ENCODE peak calls at places on chromosomes 11 and 22, in ten cellular contexts. One of them, this sample, is unnamed.

GRCh38 chr11:96075532-96075959 is 151.6 kb upstream of the MTMR2 start:
- DNase-seq in BJ: no peak
- DNase-seq in AG10803: no peak
- DNase-seq in colonic mucosa: no peak
- DNase-seq in brain microvascular endothelial cell: no peak
- DNase-seq in cardiac muscle cell: no peak
- DNase-seq in A549: no peak
- DNase-seq in heart left ventricle: no peak
- DNase-seq in AG09309: no peak
- DNase-seq in IMR-90: peak; percentile 23
- DNase-seq in this sample: peak; percentile 54

GRCh38 chr11:113286509-113287497 is 27.6 kb upstream of the TTC12 start:
- DNase-seq in BJ: no peak
- DNase-seq in AG10803: peak; percentile 87
- DNase-seq in colonic mucosa: no peak
- DNase-seq in brain microvascular endothelial cell: no peak
- DNase-seq in cardiac muscle cell: no peak
- DNase-seq in A549: no peak
- DNase-seq in heart left ventricle: no peak
- DNase-seq in AG09309: peak; percentile 21
- DNase-seq in IMR-90: no peak
- DNase-seq in this sample: no peak

GRCh38 chr22:35526333-35526979 is 14.2 kb upstream of the RASD2 start:
- DNase-seq in BJ: no peak
- DNase-seq in AG10803: no peak
- DNase-seq in colonic mucosa: no peak
- DNase-seq in brain microvascular endothelial cell: no peak
- DNase-seq in cardiac muscle cell: no peak
- DNase-seq in A549: no peak
- DNase-seq in heart left ventricle: no peak
- DNase-seq in AG09309: no peak
- DNase-seq in IMR-90: no peak
- DNase-seq in this sample: no peak

GRCh38 chr11:12276831-12277475 is 100.4 kb upstream of the PARVA start:
- DNase-seq in BJ: no peak
- DNase-seq in AG10803: no peak
- DNase-seq in colonic mucosa: no peak
- DNase-seq in brain microvascular endothelial cell: no peak
- DNase-seq in cardiac muscle cell: no peak
- DNase-seq in A549: no peak
- DNase-seq in heart left ventricle: no peak
- DNase-seq in AG09309: no peak
- DNase-seq in IMR-90: no peak
- DNase-seq in this sample: no peak

GRCh38 chr22:39173050-39173706 is 20.7 kb upstream of the CBX7 start:
- DNase-seq in BJ: no peak
- DNase-seq in AG10803: no peak
- DNase-seq in colonic mucosa: no peak
- DNase-seq in brain microvascular endothelial cell: no peak
- DNase-seq in cardiac muscle cell: no peak
- DNase-seq in A549: no peak
- DNase-seq in heart left ventricle: no peak
- DNase-seq in AG09309: no peak
- DNase-seq in IMR-90: no peak
- DNase-seq in this sample: no peak

GRCh38 chr11:61049854-61050253 is 52.4 kb upstream of the CD5 start:
- DNase-seq in BJ: no peak
- DNase-seq in AG10803: no peak
- DNase-seq in colonic mucosa: no peak
- DNase-seq in brain microvascular endothelial cell: no peak
- DNase-seq in cardiac muscle cell: no peak
- DNase-seq in A549: no peak
- DNase-seq in heart left ventricle: peak; percentile 36
- DNase-seq in AG09309: no peak
- DNase-seq in IMR-90: no peak
- DNase-seq in this sample: no peak

GRCh38 chr11:72297828-72298227 is 53.9 kb upstream of the PHOX2A start:
- DNase-seq in BJ: no peak
- DNase-seq in AG10803: no peak
- DNase-seq in colonic mucosa: no peak
- DNase-seq in brain microvascular endothelial cell: no peak
- DNase-seq in cardiac muscle cell: no peak
- DNase-seq in A549: no peak
- DNase-seq in heart left ventricle: no peak
- DNase-seq in AG09309: no peak
- DNase-seq in IMR-90: no peak
- DNase-seq in this sample: peak; percentile 22

GRCh38 chr11:5280582-5281102 is 10.9 kb upstream of the HBE1 start:
- DNase-seq in BJ: peak; percentile 97
- DNase-seq in AG10803: peak; percentile 98
- DNase-seq in colonic mucosa: peak; percentile 21
- DNase-seq in brain microvascular endothelial cell: peak; percentile 100
- DNase-seq in cardiac muscle cell: peak; percentile 11
- DNase-seq in A549: peak; percentile 94
- DNase-seq in heart left ventricle: peak; percentile 16
- DNase-seq in AG09309: peak; percentile 94
- DNase-seq in IMR-90: peak; percentile 100
- DNase-seq in this sample: peak; percentile 79

GRCh38 chr11:7436657-7437056 is 48.6 kb upstream of the OLFML1 start:
- DNase-seq in BJ: no peak
- DNase-seq in AG10803: no peak
- DNase-seq in colonic mucosa: no peak
- DNase-seq in brain microvascular endothelial cell: no peak
- DNase-seq in cardiac muscle cell: no peak
- DNase-seq in A549: no peak
- DNase-seq in heart left ventricle: no peak
- DNase-seq in AG09309: no peak
- DNase-seq in IMR-90: no peak
- DNase-seq in this sample: peak; percentile 60

GRCh38 chr11:121881806-121882205 is 234.2 kb downstream of the BLID start:
- DNase-seq in BJ: peak; percentile 70
- DNase-seq in AG10803: peak; percentile 89
- DNase-seq in colonic mucosa: no peak
- DNase-seq in brain microvascular endothelial cell: peak; percentile 54
- DNase-seq in cardiac muscle cell: no peak
- DNase-seq in A549: no peak
- DNase-seq in heart left ventricle: no peak
- DNase-seq in AG09309: peak; percentile 81
- DNase-seq in IMR-90: peak; percentile 91
- DNase-seq in this sample: no peak

GRCh38 chr22:33350391-33350955 is 292.3 kb upstream of the SYN3 start:
- DNase-seq in BJ: no peak
- DNase-seq in AG10803: no peak
- DNase-seq in colonic mucosa: no peak
- DNase-seq in brain microvascular endothelial cell: no peak
- DNase-seq in cardiac muscle cell: no peak
- DNase-seq in A549: no peak
- DNase-seq in heart left ventricle: no peak
- DNase-seq in AG09309: no peak
- DNase-seq in IMR-90: no peak
- DNase-seq in this sample: no peak

GRCh38 chr22:32802291-32802826 is 854 bp downstream of the TIMP3 start:
- DNase-seq in BJ: no peak
- DNase-seq in AG10803: no peak
- DNase-seq in colonic mucosa: no peak
- DNase-seq in brain microvascular endothelial cell: no peak
- DNase-seq in cardiac muscle cell: no peak
- DNase-seq in A549: no peak
- DNase-seq in heart left ventricle: no peak
- DNase-seq in AG09309: no peak
- DNase-seq in IMR-90: no peak
- DNase-seq in this sample: no peak

GRCh38 chr22:33883961-33884808 is 36.1 kb downstream of the LARGE1 start:
- DNase-seq in BJ: no peak
- DNase-seq in AG10803: no peak
- DNase-seq in colonic mucosa: no peak
- DNase-seq in brain microvascular endothelial cell: no peak
- DNase-seq in cardiac muscle cell: no peak
- DNase-seq in A549: no peak
- DNase-seq in heart left ventricle: peak; percentile 44
- DNase-seq in AG09309: no peak
- DNase-seq in IMR-90: no peak
- DNase-seq in this sample: peak; percentile 26

GRCh38 chr11:1641096-1641495 is 11.5 kb downstream of the KRTAP5-5 start:
- DNase-seq in BJ: no peak
- DNase-seq in AG10803: no peak
- DNase-seq in colonic mucosa: no peak
- DNase-seq in brain microvascular endothelial cell: no peak
- DNase-seq in cardiac muscle cell: no peak
- DNase-seq in A549: no peak
- DNase-seq in heart left ventricle: no peak
- DNase-seq in AG09309: no peak
- DNase-seq in IMR-90: no peak
- DNase-seq in this sample: no peak

GRCh38 chr22:44582016-44582415 is 84.0 kb upstream of the RTL6 start:
- DNase-seq in BJ: no peak
- DNase-seq in AG10803: no peak
- DNase-seq in colonic mucosa: no peak
- DNase-seq in brain microvascular endothelial cell: no peak
- DNase-seq in cardiac muscle cell: no peak
- DNase-seq in A549: no peak
- DNase-seq in heart left ventricle: peak; percentile 1
- DNase-seq in AG09309: no peak
- DNase-seq in IMR-90: no peak
- DNase-seq in this sample: no peak

GRCh38 chr11:69773626-69774353 is 1.4 kb downstream of the FGF4 start:
- DNase-seq in BJ: no peak
- DNase-seq in AG10803: no peak
- DNase-seq in colonic mucosa: no peak
- DNase-seq in brain microvascular endothelial cell: no peak
- DNase-seq in cardiac muscle cell: no peak
- DNase-seq in A549: no peak
- DNase-seq in heart left ventricle: no peak
- DNase-seq in AG09309: no peak
- DNase-seq in IMR-90: no peak
- DNase-seq in this sample: no peak

GRCh38 chr11:134124660-134125451 is 56.0 kb downstream of the JAM3 start:
- DNase-seq in BJ: no peak
- DNase-seq in AG10803: peak; percentile 36
- DNase-seq in colonic mucosa: no peak
- DNase-seq in brain microvascular endothelial cell: peak; percentile 37
- DNase-seq in cardiac muscle cell: peak; percentile 78
- DNase-seq in A549: no peak
- DNase-seq in heart left ventricle: peak; percentile 66
- DNase-seq in AG09309: no peak
- DNase-seq in IMR-90: peak; percentile 66
- DNase-seq in this sample: no peak
- H3K4me3 ChIP-seq in BJ: peak overlapping the region; percentile 37
- H3K4me3 ChIP-seq in AG10803: peak overlapping the region; percentile 59
- H3K4me3 ChIP-seq in colonic mucosa: peak overlapping the region; percentile 10
- H3K4me3 ChIP-seq in brain microvascular endothelial cell: peak overlapping the region; percentile 51
- H3K4me3 ChIP-seq in cardiac muscle cell: peak overlapping the region; percentile 9
- H3K4me3 ChIP-seq in A549: peak overlapping the region; percentile 32
- H3K4me3 ChIP-seq in heart left ventricle: peak overlapping the region; percentile 64
- H3K4me3 ChIP-seq in AG09309: peak overlapping the region; percentile 37
- H3K4me3 ChIP-seq in IMR-90: peak overlapping the region; percentile 47
- H3K4me3 ChIP-seq in this sample: no peak overlapping the region

GRCh38 chr22:20438678-20439492 is 1.3 kb upstream of the SCARF2 start:
- DNase-seq in BJ: no peak
- DNase-seq in AG10803: no peak
- DNase-seq in colonic mucosa: no peak
- DNase-seq in brain microvascular endothelial cell: no peak
- DNase-seq in cardiac muscle cell: peak; percentile 43
- DNase-seq in A549: no peak
- DNase-seq in heart left ventricle: no peak
- DNase-seq in AG09309: no peak
- DNase-seq in IMR-90: no peak
- DNase-seq in this sample: no peak
- TF ChIP-seq CTCF in BJ: peak; percentile 60
- TF ChIP-seq CTCF in AG10803: peak; percentile 54
- TF ChIP-seq CTCF in colonic mucosa: no peak
- TF ChIP-seq CTCF in brain microvascular endothelial cell: peak; percentile 40
- TF ChIP-seq CTCF in cardiac muscle cell: peak; percentile 28
- TF ChIP-seq CTCF in A549: no peak
- TF ChIP-seq CTCF in heart left ventricle: peak; percentile 33
- TF ChIP-seq CTCF in AG09309: peak; percentile 50
- TF ChIP-seq CTCF in IMR-90: peak; percentile 37
- TF ChIP-seq CTCF in this sample: no peak

DNA sequence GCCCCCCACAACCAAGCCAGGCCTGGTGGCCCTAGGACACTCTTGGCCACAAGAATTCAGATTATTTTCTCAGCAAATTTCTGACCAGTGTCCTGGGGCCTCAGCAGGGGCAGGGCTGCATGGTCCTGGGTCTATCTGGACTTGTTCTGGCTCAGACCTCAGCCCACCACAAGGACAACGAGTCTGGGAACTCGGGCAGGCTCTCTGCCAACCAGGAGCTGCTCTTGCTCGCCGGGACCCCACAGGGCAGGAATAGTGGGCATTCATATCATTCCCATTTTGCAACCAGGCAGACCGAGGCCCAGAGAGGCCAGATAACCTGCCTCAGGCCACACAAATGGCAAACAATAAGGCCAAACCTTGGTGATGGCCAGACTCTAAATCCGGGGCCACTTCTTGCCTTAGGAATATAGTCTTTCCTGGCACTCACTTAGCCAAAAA is 75.4 kb upstream of the WNT7B start:
- DNase-seq in BJ: no peak
- DNase-seq in AG10803: peak; percentile 43
- DNase-seq in colonic mucosa: no peak
- DNase-seq in brain microvascular endothelial cell: no peak
- DNase-seq in cardiac muscle cell: no peak
- DNase-seq in A549: no peak
- DNase-seq in heart left ventricle: no peak
- DNase-seq in AG09309: no peak
- DNase-seq in IMR-90: no peak
- DNase-seq in this sample: no peak
- H3K4me3 ChIP-seq in BJ: peak overlapping the region; percentile 62
- H3K4me3 ChIP-seq in AG10803: peak overlapping the region; percentile 79
- H3K4me3 ChIP-seq in colonic mucosa: peak overlapping the region; percentile 62
- H3K4me3 ChIP-seq in brain microvascular endothelial cell: no peak overlapping the region
- H3K4me3 ChIP-seq in cardiac muscle cell: no peak overlapping the region
- H3K4me3 ChIP-seq in A549: no peak overlapping the region
- H3K4me3 ChIP-seq in heart left ventricle: peak overlapping the region; percentile 78
- H3K4me3 ChIP-seq in AG09309: peak overlapping the region; percentile 75
- H3K4me3 ChIP-seq in IMR-90: no peak overlapping the region
- H3K4me3 ChIP-seq in this sample: no peak overlapping the region

DNA sequence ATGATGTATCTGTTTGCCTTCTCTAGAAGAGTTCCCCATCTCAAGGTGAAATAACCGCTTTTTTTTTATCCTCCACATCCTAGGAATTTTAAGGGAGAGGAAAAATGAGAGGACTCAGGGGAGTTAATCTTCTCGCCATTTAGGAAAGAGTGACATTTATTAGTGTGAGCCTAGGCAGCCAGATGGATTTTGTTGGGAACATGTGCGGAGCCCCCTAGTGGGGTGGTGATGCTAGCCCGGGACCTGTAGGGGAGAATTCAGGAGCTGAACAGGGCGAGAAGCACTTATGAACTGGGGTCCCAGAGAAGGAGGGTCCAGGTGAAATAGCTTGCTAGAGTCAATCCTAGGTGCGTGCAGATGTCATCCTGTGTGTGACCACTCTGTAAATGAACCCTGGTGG is 10.7 kb downstream of the IL17RA start:
- DNase-seq in BJ: no peak
- DNase-seq in AG10803: peak; percentile 9
- DNase-seq in colonic mucosa: no peak
- DNase-seq in brain microvascular endothelial cell: no peak
- DNase-seq in cardiac muscle cell: peak; percentile 22
- DNase-seq in A549: no peak
- DNase-seq in heart left ventricle: no peak
- DNase-seq in AG09309: no peak
- DNase-seq in IMR-90: no peak
- DNase-seq in this sample: no peak
- TF ChIP-seq CTCF in BJ: peak; percentile 47
- TF ChIP-seq CTCF in AG10803: peak; percentile 36
- TF ChIP-seq CTCF in colonic mucosa: no peak
- TF ChIP-seq CTCF in brain microvascular endothelial cell: peak; percentile 71
- TF ChIP-seq CTCF in cardiac muscle cell: peak; percentile 42
- TF ChIP-seq CTCF in A549: no peak
- TF ChIP-seq CTCF in heart left ventricle: peak; percentile 27
- TF ChIP-seq CTCF in AG09309: peak; percentile 26
- TF ChIP-seq CTCF in IMR-90: peak; percentile 27
- TF ChIP-seq CTCF in this sample: no peak